ENCODE peak calls at places on chromosomes 2 and 18, in ten cellular contexts. N, Y, M, L, K, J, W, U, D and S are unnamed samples.

GRCh38 chr2:104902317-104902716 is 48.4 kb downstream of the POU3F3 start:
- DNase-seq in N (no peak), Y (no peak), M (no peak), L (no peak), K (no peak), J (no peak), W (no peak), U (no peak), D (no peak), S (no peak)

GRCh38 chr2:218569038-218569431 is 396 bp downstream of the CNOT9 start:
- DNase-seq in N (peak; percentile 81), Y (no peak), M (peak; percentile 90), L (peak; percentile 42), K (peak; percentile 55), J (peak; percentile 72), W (peak; percentile 52), U (peak; percentile 84), D (peak; percentile 83), S (peak; percentile 64)

GRCh38 chr18:63199743-63200241 is 119.8 kb downstream of the BCL2 start:
- DNase-seq in N (no peak), Y (peak; percentile 60), M (no peak), L (no peak), K (no peak), J (no peak), W (no peak), U (no peak), D (no peak), S (no peak)

GRCh38 chr18:29164993-29165599 is 988.2 kb upstream of the CDH2 start:
- DNase-seq in N (no peak), Y (no peak), M (peak; percentile 93), L (peak; percentile 95), K (no peak), J (peak; percentile 80), W (no peak), U (peak; percentile 85), D (peak; percentile 89), S (peak; percentile 92)

GRCh38 chr18:13422541-13423147 is 204.1 kb downstream of the LDLRAD4 start:
- DNase-seq in N (no peak), Y (no peak), M (no peak), L (no peak), K (no peak), J (no peak), W (no peak), U (no peak), D (no peak), S (no peak)

GRCh38 chr2:1827686-1828085 is 83.4 kb upstream of the PXDN start:
- DNase-seq in N (no peak), Y (no peak), M (no peak), L (no peak), K (no peak), J (no peak), W (no peak), U (no peak), D (no peak), S (no peak)

GRCh38 chr18:47287911-47288635 is 36.6 kb upstream of the SKOR2 start:
- DNase-seq in N (no peak), Y (no peak), M (no peak), L (no peak), K (no peak), J (no peak), W (no peak), U (no peak), D (no peak), S (no peak)

GRCh38 chr2:100105678-100106054 is 36.7 kb downstream of the AFF3 start:
- DNase-seq in N (no peak), Y (no peak), M (no peak), L (no peak), K (no peak), J (peak; percentile 63), W (no peak), U (no peak), D (no peak), S (no peak)

GRCh38 chr2:241788572-241788971 is 11.9 kb downstream of the GAL3ST2 start:
- DNase-seq in N (no peak), Y (no peak), M (peak; percentile 26), L (no peak), K (no peak), J (no peak), W (peak; percentile 11), U (no peak), D (no peak), S (no peak)

GRCh38 chr2:159617651-159618050 is 1.3 kb upstream of the BAZ2B start:
- DNase-seq in N (no peak), Y (no peak), M (peak; percentile 42), L (peak; percentile 17), K (peak; percentile 50), J (no peak), W (no peak), U (peak; percentile 61), D (peak; percentile 24), S (peak; percentile 18)

GRCh38 chr2:230202430-230203109 is 17.2 kb downstream of the SP110 start:
- DNase-seq in N (no peak), Y (no peak), M (no peak), L (no peak), K (no peak), J (no peak), W (no peak), U (no peak), D (no peak), S (no peak)
- H3K4me3 ChIP-seq in N (no peak overlapping the region), Y (no peak overlapping the region), M (no peak overlapping the region), L (no peak overlapping the region), K (no peak overlapping the region), J (no peak overlapping the region), W (no peak overlapping the region), U (no peak overlapping the region), D (no peak overlapping the region), S (no peak overlapping the region)

GRCh38 chr2:190179754-190180312 is 117.3 kb upstream of the MSTN start:
- DNase-seq in N (no peak), Y (no peak), M (no peak), L (no peak), K (peak; percentile 10), J (no peak), W (no peak), U (no peak), D (no peak), S (no peak)

GRCh38 chr2:190178066-190178722 is 115.7 kb upstream of the MSTN start:
- DNase-seq in N (no peak), Y (no peak), M (no peak), L (no peak), K (peak; percentile 5), J (no peak), W (no peak), U (no peak), D (no peak), S (no peak)

GRCh38 chr2:190182071-190182524 is 119.6 kb upstream of the MSTN start:
- DNase-seq in N (no peak), Y (no peak), M (no peak), L (no peak), K (no peak), J (no peak), W (no peak), U (no peak), D (no peak), S (no peak)

GRCh38 chr2:190181066-190181681 is 118.6 kb upstream of the MSTN start:
- DNase-seq in N (peak; percentile 83), Y (no peak), M (peak; percentile 56), L (no peak), K (no peak), J (no peak), W (no peak), U (no peak), D (no peak), S (peak; percentile 26)

DNA sequence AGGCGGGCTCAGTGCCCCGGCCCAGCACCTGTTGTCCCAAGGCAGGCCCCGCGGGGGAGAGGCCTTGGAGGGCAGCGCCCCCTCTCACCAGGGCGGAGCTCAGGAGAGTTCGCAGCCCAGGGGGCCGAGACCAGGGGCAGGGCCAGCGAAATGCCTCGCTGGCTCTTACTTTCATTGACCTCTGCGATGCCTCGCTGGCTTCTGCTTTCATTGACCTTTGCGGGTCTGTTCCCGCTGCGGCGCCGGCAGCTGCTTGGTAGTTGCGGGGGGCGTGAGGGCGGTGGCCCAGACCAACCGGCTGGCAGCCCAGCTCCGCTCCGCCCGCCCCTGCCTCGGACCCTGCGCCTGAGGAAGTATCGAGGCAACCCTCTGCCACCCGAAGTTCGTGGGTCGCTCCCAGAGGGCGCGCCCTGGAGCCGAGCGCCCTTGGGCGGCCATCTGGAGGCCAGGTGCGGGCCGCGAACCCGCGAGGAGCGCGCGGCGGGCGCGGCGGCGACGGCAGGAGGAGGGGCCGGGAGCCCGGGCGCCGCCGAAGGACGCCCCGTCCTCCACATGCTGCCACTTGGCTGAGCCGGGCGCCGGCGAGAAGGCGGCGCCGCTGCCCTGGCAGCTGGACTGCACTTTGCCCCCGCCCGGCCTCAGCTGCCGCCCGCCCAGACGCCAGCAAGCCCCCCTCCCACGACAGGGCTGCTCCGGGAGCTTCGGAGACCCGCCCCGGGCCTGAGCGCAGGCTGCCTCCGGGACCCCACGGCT is 118.0 kb upstream of the MSTN start:
- DNase-seq in N (peak; percentile 83), Y (no peak), M (peak; percentile 65), L (no peak), K (peak; percentile 88), J (peak; percentile 82), W (peak; percentile 82), U (peak; percentile 61), D (peak; percentile 20), S (peak; percentile 25)
- H3K4me3 ChIP-seq in N (peak overlapping the region; percentile 81), Y (peak overlapping the region; percentile 46), M (peak overlapping the region; percentile 74), L (no peak overlapping the region), K (peak overlapping the region; percentile 62), J (peak overlapping the region; percentile 43), W (peak overlapping the region; percentile 71), U (peak overlapping the region; percentile 85), D (peak overlapping the region; percentile 51), S (peak overlapping the region; percentile 60)

GRCh38 chr2:636151-636621 is 41.0 kb downstream of the TMEM18 start:
- DNase-seq in N (peak; percentile 67), Y (no peak), M (no peak), L (no peak), K (no peak), J (no peak), W (no peak), U (no peak), D (no peak), S (no peak)
- H3K4me3 ChIP-seq in N (peak overlapping the region; percentile 27), Y (peak overlapping the region; percentile 59), M (no peak overlapping the region), L (no peak overlapping the region), K (no peak overlapping the region), J (no peak overlapping the region), W (no peak overlapping the region), U (no peak overlapping the region), D (no peak overlapping the region), S (no peak overlapping the region)

GRCh38 chr18:66761166-66761565 is 157.3 kb upstream of the CDH19 start:
- DNase-seq in N (no peak), Y (no peak), M (no peak), L (no peak), K (no peak), J (no peak), W (no peak), U (no peak), D (no peak), S (no peak)

GRCh38 chr18:66757946-66758345 is 154.1 kb upstream of the CDH19 start:
- DNase-seq in N (no peak), Y (no peak), M (no peak), L (no peak), K (no peak), J (no peak), W (no peak), U (no peak), D (no peak), S (no peak)

GRCh38 chr18:66754335-66754734 is 150.4 kb upstream of the CDH19 start:
- DNase-seq in N (no peak), Y (no peak), M (no peak), L (peak; percentile 43), K (no peak), J (no peak), W (no peak), U (no peak), D (no peak), S (no peak)

GRCh38 chr18:66760559-66760958 is 156.7 kb upstream of the CDH19 start:
- DNase-seq in N (no peak), Y (no peak), M (no peak), L (no peak), K (no peak), J (no peak), W (no peak), U (no peak), D (no peak), S (no peak)

GRCh38 chr18:66759017-66759416 is 155.1 kb upstream of the CDH19 start:
- DNase-seq in N (no peak), Y (no peak), M (no peak), L (no peak), K (no peak), J (peak; percentile 1), W (no peak), U (no peak), D (no peak), S (no peak)
- H3K4me3 ChIP-seq in N (no peak overlapping the region), Y (no peak overlapping the region), M (no peak overlapping the region), L (no peak overlapping the region), K (no peak overlapping the region), J (no peak overlapping the region), W (no peak overlapping the region), U (no peak overlapping the region), D (no peak overlapping the region), S (no peak overlapping the region)